ENCODE peak calls at places on chromosomes 4 and X, in five cellular contexts. N, Q, E, D and F are unnamed samples. For H3K36me3 and H3K27me3, the result is how much of the 10 kb centered on the place peaks cover.

GRCh38 chrX:134172588-134173259 is 64.3 kb upstream of the CCDC160 start:
- DNase-seq in D (peak), N (no peak), E (peak), Q (no peak), F (no peak)

GRCh38 chr4:21790437-21791029 is 158.0 kb downstream of the KCNIP4 start:
- DNase-seq in D (peak), N (no peak), Q (peak), E (no peak), F (no peak)

GRCh38 chr4:72857216-72857615 is 212.3 kb downstream of the COX18 start:
- DNase-seq in E (no peak), D (no peak), N (no peak), Q (peak), F (no peak)

GRCh38 chrX:2710041-2710471 is 19.0 kb downstream of the CD99 start:
- DNase-seq in Q (peak), E (no peak), N (no peak), D (no peak), F (peak)

GRCh38 chrX:124719060-124719459 is 372.7 kb downstream of the SH2D1A start:
- DNase-seq in Q (no peak), D (no peak), N (no peak), E (no peak), F (no peak)

GRCh38 chrX:148940411-148940996 is 440.1 kb downstream of the AFF2 start:
- DNase-seq in E (no peak), Q (peak), N (no peak), D (no peak), F (peak)

GRCh38 chr4:1055721-1056590 is 44.5 kb downstream of the FGFRL1 start:
- DNase-seq in E (no peak), N (peak), D (no peak), Q (peak), F (no peak)

GRCh38 chr4:140841186-140841585 is 85.0 kb upstream of the TBC1D9 start:
- DNase-seq in Q (no peak), D (no peak), N (no peak), E (no peak), F (no peak)

GRCh38 chr4:139508581-139509237 is 47.3 kb downstream of the SETD7 start:
- DNase-seq in N (no peak), E (no peak), Q (no peak), D (no peak), F (no peak)

GRCh38 chr4:40070387-40070786 is 13.7 kb downstream of the N4BP2 start:
- DNase-seq in Q (no peak), D (no peak), E (no peak), N (no peak), F (no peak)

GRCh38 chrX:136209016-136209738 is 42.0 kb downstream of the MAP7D3 start:
- DNase-seq in D (peak), E (no peak), N (peak), Q (peak), F (peak)

GRCh38 chr4:41883988-41884737 is 51.1 kb upstream of the TMEM33 start:
- DNase-seq in E (no peak), Q (no peak), D (no peak), N (no peak), F (no peak)

GRCh38 chr4:8901335-8901734 is 29.7 kb upstream of the HMX1 start:
- DNase-seq in E (no peak), Q (no peak), D (no peak), N (no peak), F (no peak)

GRCh38 chrX:119363391-119363790 is 35.7 kb upstream of the SLC25A43 start:
- DNase-seq in N (no peak), D (no peak), E (no peak), Q (no peak), F (no peak)

GRCh38 chr4:47746122-47746521 is 91.7 kb downstream of the CORIN start:
- DNase-seq in Q (no peak), E (no peak), N (no peak), D (no peak), F (no peak)

GRCh38 chrX:38426785-38427184 is 74.4 kb downstream of the OTC start:
- DNase-seq in D (no peak), Q (peak), E (no peak), N (no peak), F (no peak)

GRCh38 chr4:107794001-107794400 is 30.7 kb upstream of the SGMS2 start:
- DNase-seq in D (no peak), N (no peak), Q (no peak), E (no peak), F (no peak)

GRCh38 chr4:141802324-141802723 is 165.9 kb downstream of the IL15 start:
- DNase-seq in E (no peak), D (no peak), N (no peak), Q (peak), F (no peak)

GRCh38 chr4:14308229-14308651 is 680.7 kb upstream of the BOD1L1 start:
- DNase-seq in E (no peak), Q (no peak), N (no peak), D (no peak), F (no peak)

GRCh38 chr4:81648576-81649272 is 177.0 kb upstream of the RASGEF1B start:
- DNase-seq in Q (peak), D (no peak), E (no peak), N (no peak), F (no peak)

GRCh38 chrX:31070057-31070468 is 1.8 kb downstream of the FTHL17 start:
- DNase-seq in E (no peak), Q (no peak), N (no peak), D (no peak), F (no peak)

GRCh38 chr4:1396806-1397455 is 9.3 kb downstream of the NKX1-1 start:
- DNase-seq in D (no peak), E (peak), N (peak), Q (no peak), F (no peak)

GRCh38 chr4:85952518-85952917 is 407.3 kb downstream of the MAPK10 start:
- DNase-seq in D (no peak), E (no peak), Q (peak), N (no peak), F (peak)

GRCh38 chrX:4706961-4707360 is 993.5 kb upstream of the PRKX start:
- DNase-seq in Q (no peak), N (no peak), D (no peak), E (no peak), F (no peak)

GRCh38 chrX:72569786-72570185 is 2.9 kb downstream of the HDAC8 start:
- DNase-seq in D (no peak), Q (peak), E (no peak), N (no peak), F (peak)

GRCh38 chrX:129931411-129932136 is 25.6 kb downstream of the UTP14A start:
- DNase-seq in D (peak), E (peak), Q (peak), N (peak), F (peak)

GRCh38 chr4:18981234-18981615 is 959.7 kb upstream of the LCORL start:
- DNase-seq in Q (no peak), E (no peak), D (no peak), N (no peak), F (no peak)

GRCh38 chrX:47530054-47530453 is 31.0 kb upstream of the ARAF start:
- DNase-seq in E (no peak), N (no peak), Q (no peak), D (no peak), F (no peak)

GRCh38 chr4:101018836-101019235 is 328.5 kb downstream of the PPP3CA start:
- DNase-seq in E (no peak), Q (no peak), N (no peak), D (no peak), F (no peak)

GRCh38 chr4:10577018-10577417 is 107.5 kb downstream of the CLNK start:
- DNase-seq in Q (no peak), N (no peak), E (no peak), D (no peak), F (no peak)

GRCh38 chrX:70476934-70477733 is 32.5 kb downstream of the DLG3 start:
- DNase-seq in D (no peak), E (no peak), Q (peak), N (peak), F (peak)

GRCh38 chr4:108313546-108314339 is 145.0 kb upstream of the LEF1 start:
- DNase-seq in N (no peak), D (no peak), Q (no peak), E (no peak), F (no peak)

GRCh38 chr4:110620352-110621327 is 2.2 kb downstream of the PITX2 start:
- DNase-seq in D (peak), E (no peak), N (peak), Q (peak), F (no peak)

GRCh38 chr4:186946682-186947294 is 223.1 kb upstream of the FAT1 start:
- DNase-seq in D (peak), E (no peak), N (no peak), Q (peak), F (peak)

GRCh38 chr4:1496116-1496642 is 89.9 kb upstream of the NKX1-1 start:
- DNase-seq in D (no peak), Q (no peak), N (no peak), E (no peak), F (no peak)

GRCh38 chrX:38220024-38220935 is at the start of gene SRPX:
- DNase-seq in D (peak), Q (peak), E (peak), N (peak), F (no peak)

GRCh38 chr4:104901438-104901837 is 245.2 kb upstream of the TET2 start:
- DNase-seq in D (peak), Q (peak), N (peak), E (no peak), F (no peak)

GRCh38 chr4:18105023-18106011 is 83.8 kb upstream of the LCORL start:
- DNase-seq in N (no peak), Q (no peak), D (no peak), E (no peak), F (no peak)

GRCh38 chr4:162952232-162952631 is 214.5 kb downstream of the NAF1 start:
- DNase-seq in Q (peak), N (no peak), D (no peak), E (no peak), F (peak)
- H3K27ac ChIP-seq in Q (no peak), N (no peak), D (no peak), E (no peak), F (no peak)

DNA sequence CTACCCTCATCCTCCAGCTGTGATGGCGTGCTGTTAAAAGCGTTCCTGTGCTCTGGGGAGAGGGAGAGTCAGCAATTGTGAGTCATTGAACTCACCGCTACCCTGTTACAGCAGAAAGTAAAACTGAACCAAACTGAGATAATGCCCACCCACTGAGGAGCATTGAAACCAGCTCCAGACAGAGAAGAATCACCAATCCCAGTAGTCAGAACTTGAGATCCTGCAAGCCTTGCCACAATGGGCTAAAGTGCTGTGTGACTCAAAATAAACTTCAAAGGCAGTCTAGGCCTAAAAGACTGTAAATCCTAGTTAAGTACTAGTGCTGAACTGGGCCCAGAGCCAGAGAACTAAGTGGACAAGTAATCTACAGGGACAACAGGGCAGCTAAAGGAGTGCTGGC is 1394.2 kb upstream of the DIAPH2 start:
- DNase-seq in N (no peak), E (no peak), D (peak), Q (no peak), F (no peak)
- H3K36me3 ChIP-seq in N (under half), E (under half), D (under half), Q (under half), F (under half)

DNA sequence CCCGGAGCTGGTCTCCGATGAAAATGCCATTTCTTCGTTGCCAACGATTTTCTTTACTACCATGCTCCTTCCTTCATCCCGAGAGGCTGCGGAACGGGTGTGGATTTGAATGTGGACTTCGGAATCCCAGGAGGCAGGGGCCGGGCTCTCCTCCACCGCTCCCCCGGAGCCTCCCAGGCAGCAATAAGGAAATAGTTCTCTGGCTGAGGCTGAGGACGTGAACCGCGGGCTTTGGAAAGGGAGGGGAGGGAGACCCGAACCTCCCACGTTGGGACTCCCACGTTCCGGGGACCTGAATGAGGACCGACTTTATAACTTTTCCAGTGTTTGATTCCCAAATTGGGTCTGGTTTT is 14.4 kb downstream of the SHOX start:
- DNase-seq in E (no peak), D (no peak), N (no peak), Q (no peak), F (no peak)
- H3K27me3 ChIP-seq in E (under half), D (half or more), N (half or more), Q (under half), F (under half)

DNA sequence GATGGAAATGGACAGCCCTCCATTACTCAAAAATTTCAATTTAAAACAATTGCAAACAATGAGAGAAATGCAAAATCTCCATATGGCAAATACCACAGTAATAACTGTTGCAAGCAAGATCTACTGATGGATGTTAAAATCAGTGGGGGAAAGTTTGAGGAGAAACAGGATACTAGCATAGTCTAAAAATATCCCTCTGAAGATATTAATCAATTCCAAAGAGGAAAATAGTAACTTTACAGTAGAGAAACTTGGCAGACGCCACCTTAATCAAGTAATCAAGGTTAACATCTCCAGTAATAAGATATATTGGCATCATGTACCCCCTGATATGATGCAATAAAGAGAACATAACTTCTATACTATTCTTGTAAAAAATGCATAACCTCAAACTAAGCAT is 344.8 kb downstream of the ZNF674 start:
- DNase-seq in Q (no peak), E (no peak), N (no peak), D (no peak), F (no peak)
- H3K27ac ChIP-seq in Q (no peak), E (no peak), N (no peak), D (no peak), F (no peak)

DNA sequence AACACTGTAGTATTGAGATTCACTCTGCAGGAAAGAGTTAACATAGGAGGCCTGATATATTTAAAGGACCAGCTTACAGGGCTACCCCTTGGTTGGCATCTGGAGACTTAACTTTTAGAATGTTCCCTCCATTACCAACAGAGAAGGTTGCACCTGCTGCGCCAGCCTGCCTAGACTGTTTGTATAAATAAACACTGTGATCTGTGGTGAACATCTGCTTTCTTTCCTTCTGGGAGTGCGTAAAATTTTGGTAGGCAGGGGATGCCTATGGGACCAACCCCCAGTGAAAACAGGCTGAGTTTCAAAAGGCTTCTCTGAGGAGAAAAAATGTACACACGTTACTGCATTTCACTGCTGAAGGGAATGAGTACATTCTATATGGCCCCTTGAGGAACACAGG is 14.0 kb downstream of the CENPC start:
- DNase-seq in Q (no peak), E (no peak), N (no peak), D (no peak), F (no peak)
- H3K36me3 ChIP-seq in Q (under half), E (half or more), N (half or more), D (under half), F (under half)